ENCODE peak calls at places on chromosomes 4 and X, in seven cellular contexts. U, M, S, I, F, C and W are unnamed samples.
A peak's percentile ranks its signal among the peaks of the same experiment; 100 is the strongest.

GRCh38 chr4:3335385-3335784 is 42.6 kb downstream of the RGS12 start:
- DNase-seq in U (no peak), M (no peak), S (no peak), I (no peak), F (no peak), C (no peak), W (no peak)

GRCh38 chr4:122831515-122832196 is 5.0 kb downstream of the FGF2 start:
- DNase-seq in U (no peak), M (no peak), S (no peak), I (no peak), F (no peak), C (no peak), W (no peak)

GRCh38 chrX:103464071-103464773 is 55.1 kb downstream of the RAB40A start:
- DNase-seq in U (peak; percentile 4), M (peak; percentile 12), S (peak; percentile 55), I (no peak), F (no peak), C (peak; percentile 2), W (no peak)

GRCh38 chr4:5988086-5988845 is 30.0 kb downstream of the C4orf50 start:
- DNase-seq in U (no peak), M (no peak), S (no peak), I (no peak), F (peak; percentile 14), C (no peak), W (no peak)

GRCh38 chr4:138398297-138398696 is 156.1 kb upstream of the SLC7A11 start:
- DNase-seq in U (no peak), M (no peak), S (no peak), I (no peak), F (no peak), C (no peak), W (peak; percentile 72)

GRCh38 chr4:13092702-13093101 is 391.4 kb downstream of the RAB28 start:
- DNase-seq in U (peak; percentile 13), M (no peak), S (no peak), I (no peak), F (no peak), C (no peak), W (no peak)

GRCh38 chr4:34362654-34363053 is 1881.7 kb downstream of the ARAP2 start:
- DNase-seq in U (no peak), M (no peak), S (no peak), I (no peak), F (no peak), C (no peak), W (no peak)

GRCh38 chrX:110569506-110569905 is 210.9 kb downstream of the RTL9 start:
- DNase-seq in U (no peak), M (no peak), S (no peak), I (no peak), F (no peak), C (no peak), W (no peak)

GRCh38 chrX:22024577-22024976 is 7.5 kb upstream of the PHEX start:
- DNase-seq in U (no peak), M (no peak), S (no peak), I (no peak), F (no peak), C (no peak), W (no peak)
- H3K4me1 ChIP-seq in U (no peaks in the 10 kb centered on the region), M (no peaks in the 10 kb centered on the region), S (no peaks in the 10 kb centered on the region), I (no peaks in the 10 kb centered on the region), F (no peaks in the 10 kb centered on the region), C (no peaks in the 10 kb centered on the region), W (no peaks in the 10 kb centered on the region)

GRCh38 chr4:73251384-73251783 is 7.2 kb downstream of the ANKRD17 start:
- DNase-seq in U (no peak), M (no peak), S (no peak), I (no peak), F (no peak), C (no peak), W (no peak)
- H3K4me1 ChIP-seq in U (peaks cover 46% of the 10 kb centered on the region), M (peaks cover 28% of the 10 kb centered on the region), S (peaks cover 3% of the 10 kb centered on the region), I (no peaks in the 10 kb centered on the region), F (no peaks in the 10 kb centered on the region), C (peaks cover 46% of the 10 kb centered on the region), W (peaks cover 6% of the 10 kb centered on the region)

GRCh38 chr4:41204400-41204978 is 9.9 kb downstream of the APBB2 start:
- DNase-seq in U (peak; percentile 50), M (no peak), S (no peak), I (no peak), F (no peak), C (no peak), W (no peak)
- H3K4me1 ChIP-seq in U (peaks cover 83% of the 10 kb centered on the region), M (peaks cover 9% of the 10 kb centered on the region), S (no peaks in the 10 kb centered on the region), I (peaks cover 23% of the 10 kb centered on the region), F (no peaks in the 10 kb centered on the region), C (no peaks in the 10 kb centered on the region), W (peaks cover 84% of the 10 kb centered on the region)

DNA sequence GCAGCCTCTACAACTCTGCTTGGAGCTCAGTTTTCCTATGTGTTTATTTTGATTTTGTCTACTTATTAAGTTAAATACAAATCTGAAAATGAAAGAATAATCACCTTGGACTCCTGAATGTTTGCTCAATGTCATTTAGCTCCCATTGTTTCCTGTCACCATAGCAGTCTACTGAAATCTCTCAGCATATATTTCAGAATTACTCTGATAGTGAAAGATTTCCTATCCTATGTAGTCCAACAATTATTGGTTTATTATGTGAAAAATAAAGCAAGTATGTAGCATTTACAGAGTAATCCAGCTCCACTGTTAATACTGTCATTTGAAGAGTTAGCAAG is 168.4 kb downstream of the CBR4 start:
- DNase-seq in U (no peak), M (no peak), S (no peak), I (no peak), F (no peak), C (no peak), W (no peak)
- H3K4me1 ChIP-seq in U (peaks cover 99% of the 10 kb centered on the region), M (no peaks in the 10 kb centered on the region), S (peaks cover 39% of the 10 kb centered on the region), I (no peaks in the 10 kb centered on the region), F (peaks cover 26% of the 10 kb centered on the region), C (no peaks in the 10 kb centered on the region), W (peaks cover 25% of the 10 kb centered on the region)

GRCh38 chrX:17527135-17527701 is 152.2 kb downstream of the NHS start:
- DNase-seq in U (peak; percentile 43), M (peak; percentile 20), S (peak; percentile 56), I (peak; percentile 79), F (no peak), C (no peak), W (peak; percentile 34)
- H3K4me1 ChIP-seq in U (peaks cover 10% of the 10 kb centered on the region), M (no peaks in the 10 kb centered on the region), S (peaks cover 15% of the 10 kb centered on the region), I (peaks cover 17% of the 10 kb centered on the region), F (no peaks in the 10 kb centered on the region), C (no peaks in the 10 kb centered on the region), W (peaks cover 40% of the 10 kb centered on the region)

GRCh38 chr4:101141230-101141629 is 206.1 kb downstream of the PPP3CA start:
- DNase-seq in U (no peak), M (no peak), S (no peak), I (no peak), F (no peak), C (no peak), W (no peak)

GRCh38 chr4:101142259-101142658 is 205.1 kb downstream of the PPP3CA start:
- DNase-seq in U (no peak), M (no peak), S (no peak), I (no peak), F (no peak), C (no peak), W (no peak)

GRCh38 chr4:101145081-101145480 is 202.2 kb downstream of the PPP3CA start:
- DNase-seq in U (no peak), M (no peak), S (no peak), I (no peak), F (no peak), C (no peak), W (no peak)

GRCh38 chr4:101140228-101140627 is 207.1 kb downstream of the PPP3CA start:
- DNase-seq in U (no peak), M (no peak), S (no peak), I (no peak), F (no peak), C (no peak), W (peak; percentile 42)

DNA sequence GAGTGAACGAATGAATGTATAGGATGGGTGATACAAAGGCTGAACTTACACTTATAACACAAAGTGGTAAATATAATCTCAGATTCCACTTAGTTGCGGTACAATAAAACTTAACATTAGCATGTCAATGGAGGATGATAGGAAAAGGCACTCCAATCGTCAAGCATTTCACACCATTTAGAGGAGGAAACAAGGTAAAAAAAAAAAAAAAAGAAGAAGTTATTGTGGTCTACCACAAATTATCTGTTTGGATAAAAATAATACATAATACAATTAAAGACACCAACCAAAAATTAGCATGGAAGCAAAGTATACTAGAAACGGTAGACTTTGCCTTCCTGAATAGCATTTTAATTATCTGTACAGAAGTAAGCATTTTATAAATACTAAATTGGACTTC is 205.5 kb downstream of the PPP3CA start:
- DNase-seq in U (no peak), M (no peak), S (no peak), I (no peak), F (no peak), C (no peak), W (no peak)
- H3K4me1 ChIP-seq in U (peaks cover 4% of the 10 kb centered on the region), M (no peaks in the 10 kb centered on the region), S (no peaks in the 10 kb centered on the region), I (peaks cover 2% of the 10 kb centered on the region), F (no peaks in the 10 kb centered on the region), C (no peaks in the 10 kb centered on the region), W (no peaks in the 10 kb centered on the region)

GRCh38 chrX:41092776-41093175 is 7.5 kb downstream of the USP9X start:
- DNase-seq in U (no peak), M (no peak), S (no peak), I (no peak), F (no peak), C (no peak), W (no peak)
- H3K4me1 ChIP-seq in U (peaks cover 85% of the 10 kb centered on the region), M (peaks cover 9% of the 10 kb centered on the region), S (no peaks in the 10 kb centered on the region), I (peaks cover 5% of the 10 kb centered on the region), F (peaks cover 9% of the 10 kb centered on the region), C (peaks cover 69% of the 10 kb centered on the region), W (peaks cover 29% of the 10 kb centered on the region)

DNA sequence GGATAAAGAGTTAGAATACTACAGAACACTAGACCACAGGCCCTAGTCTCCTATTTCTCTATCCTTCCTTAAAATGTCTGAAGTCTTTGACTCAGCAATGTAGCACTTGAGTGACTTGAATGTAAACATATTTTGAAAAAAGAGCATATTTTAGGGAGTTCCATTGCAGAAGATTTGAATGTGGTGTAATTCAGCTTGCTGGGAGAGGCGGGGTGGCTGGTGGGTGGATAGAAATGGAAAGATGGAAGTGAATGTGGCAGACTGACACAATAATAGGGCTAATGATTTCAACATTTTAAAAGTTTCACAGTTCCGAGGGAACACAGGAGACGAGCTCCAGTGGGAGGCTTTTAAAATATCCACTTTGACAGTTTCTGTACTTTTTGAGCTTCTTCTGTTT is 144.8 kb downstream of the CHIC2 start:
- DNase-seq in U (no peak), M (no peak), S (no peak), I (no peak), F (no peak), C (no peak), W (no peak)
- H3K4me1 ChIP-seq in U (peaks cover 7% of the 10 kb centered on the region), M (no peaks in the 10 kb centered on the region), S (no peaks in the 10 kb centered on the region), I (no peaks in the 10 kb centered on the region), F (no peaks in the 10 kb centered on the region), C (no peaks in the 10 kb centered on the region), W (peaks cover 22% of the 10 kb centered on the region)